ENCODE peak calls at places on chromosome 15, in five cellular contexts. L is lung, H is IMR-90, V is hepatocyte, I is colonic mucosa. A is an unnamed sample.

GRCh38 chr15:94231728-94232086 is 346 bp downstream of the MCTP2 start:
- DNase-seq in L (no peak), H (no peak), V (no peak), I (peak; percentile 55), A (peak; percentile 52)

GRCh38 chr15:77030042-77030927 is 35.4 kb downstream of the PSTPIP1 start:
- DNase-seq in L (no peak), H (no peak), V (no peak), I (peak; percentile 49), A (no peak)

GRCh38 chr15:58856090-58856489 is 77.4 kb downstream of the SLTM start:
- DNase-seq in L (no peak), H (peak; percentile 70), V (no peak), I (no peak), A (no peak)

GRCh38 chr15:61769557-61769956 is 290.7 kb downstream of the VPS13C start:
- DNase-seq in L (no peak), H (no peak), V (no peak), I (no peak), A (no peak)

GRCh38 chr15:92796163-92796611 is 103.9 kb upstream of the CHD2 start:
- DNase-seq in L (no peak), H (no peak), V (no peak), I (no peak), A (no peak)

GRCh38 chr15:90178468-90179435 is 22.4 kb upstream of the SEMA4B start:
- DNase-seq in L (no peak), H (no peak), V (no peak), I (no peak), A (no peak)

GRCh38 chr15:65896231-65896630 is 26.9 kb downstream of the RAB11A start:
- DNase-seq in L (no peak), H (peak; percentile 48), V (no peak), I (no peak), A (no peak)

GRCh38 chr15:49946681-49947080 is 172.4 kb downstream of the ATP8B4 start:
- DNase-seq in L (no peak), H (no peak), V (no peak), I (no peak), A (no peak)

GRCh38 chr15:80984856-80985255 is 4.8 kb downstream of the MESD start:
- DNase-seq in L (no peak), H (no peak), V (no peak), I (no peak), A (no peak)

GRCh38 chr15:91926871-91927270 is 73.4 kb downstream of the SLCO3A1 start:
- DNase-seq in L (no peak), H (no peak), V (no peak), I (no peak), A (no peak)

GRCh38 chr15:97759363-97759762 is 201.1 kb upstream of the ARRDC4 start:
- DNase-seq in L (no peak), H (no peak), V (no peak), I (no peak), A (peak; percentile 82)

GRCh38 chr15:37135225-37135624 is 34.9 kb upstream of the MEIS2 start:
- DNase-seq in L (no peak), H (no peak), V (no peak), I (no peak), A (no peak)

GRCh38 chr15:40053234-40054055 is 14.5 kb upstream of the SRP14 start:
- DNase-seq in L (no peak), H (no peak), V (no peak), I (no peak), A (no peak)

GRCh38 chr15:75840659-75841058 is 2.6 kb upstream of the UBE2Q2 start:
- DNase-seq in L (no peak), H (peak; percentile 75), V (peak; percentile 75), I (peak; percentile 46), A (no peak)

GRCh38 chr15:23069496-23070166 is 30.3 kb upstream of the TUBGCP5 start:
- DNase-seq in L (no peak), H (no peak), V (no peak), I (no peak), A (no peak)

GRCh38 chr15:95659646-95660045 is 670.9 kb upstream of the NR2F2 start:
- DNase-seq in L (no peak), H (no peak), V (no peak), I (no peak), A (no peak)

GRCh38 chr15:92273286-92273685 is 120.4 kb upstream of the ST8SIA2 start:
- DNase-seq in L (no peak), H (no peak), V (no peak), I (no peak), A (no peak)

GRCh38 chr15:98363416-98363815 is 284.9 kb upstream of the IGF1R start:
- DNase-seq in L (no peak), H (no peak), V (no peak), I (no peak), A (no peak)

GRCh38 chr15:28996289-28996688 is 110.5 kb downstream of the APBA2 start:
- DNase-seq in L (no peak), H (no peak), V (no peak), I (no peak), A (no peak)
- H3K27me3 ChIP-seq in L (no peaks in the 10 kb centered on the region), H (no peaks in the 10 kb centered on the region), V (no peaks in the 10 kb centered on the region), I (no peaks in the 10 kb centered on the region), A (no peaks in the 10 kb centered on the region)

DNA sequence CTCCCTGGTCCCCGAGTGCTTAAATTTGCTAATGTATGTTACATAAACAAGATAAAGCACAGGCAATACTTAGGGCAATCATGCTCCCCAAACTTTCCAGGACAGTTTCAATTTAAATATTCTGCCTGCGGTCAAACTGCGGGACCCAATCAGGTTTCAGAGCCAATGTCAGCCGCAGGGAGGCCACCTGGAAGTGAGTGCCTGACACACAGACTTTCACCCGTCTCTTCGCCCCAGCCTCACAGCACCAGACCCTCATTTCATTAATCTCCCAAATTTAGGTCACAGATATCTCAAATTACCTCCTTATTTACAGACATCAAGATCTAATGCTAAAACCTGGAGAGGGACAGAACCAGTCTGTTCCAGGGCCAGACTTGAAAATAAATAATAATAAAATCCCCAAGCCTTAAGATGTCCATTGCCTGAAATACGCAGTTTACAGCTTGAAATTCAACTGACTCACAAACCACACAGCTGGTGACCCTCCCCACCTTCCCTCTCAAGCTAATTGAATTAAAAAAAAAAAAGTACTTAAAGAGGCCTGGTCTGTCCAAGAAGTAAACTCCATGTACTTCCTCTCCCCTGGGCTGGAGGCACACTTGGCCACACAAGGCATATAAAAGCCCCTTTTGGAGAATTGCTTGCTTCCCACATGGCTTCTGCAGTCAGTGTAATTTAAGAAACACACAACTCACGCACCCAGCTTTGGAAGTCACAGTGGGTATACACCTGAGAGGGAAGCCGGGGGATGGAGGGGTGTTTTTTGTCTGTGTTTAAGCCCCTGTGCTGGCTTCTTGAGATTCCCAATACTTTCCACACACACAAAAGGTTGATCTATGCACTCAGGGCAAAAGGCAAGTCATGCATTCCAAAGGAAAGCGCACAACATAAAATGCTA is 106.9 kb upstream of the ALDH1A3 start:
- DNase-seq in L (no peak), H (no peak), V (peak; percentile 62), I (peak; percentile 10), A (no peak)
- H3K27ac ChIP-seq in L (no peak overlapping the region), H (no peak overlapping the region), V (peak overlapping the region; percentile 87), I (no peak overlapping the region), A (no peak overlapping the region)

GRCh38 chr15:85289677-85290365 is 90.6 kb upstream of the AKAP13 start:
- DNase-seq in L (peak; percentile 63), H (peak; percentile 31), V (peak; percentile 24), I (peak; percentile 44), A (peak; percentile 74)
- TF ChIP-seq CTCF in L (peak; percentile 53), H (peak; percentile 59), V (peak; percentile 44), I (peak; percentile 30), A (peak; percentile 82)

GRCh38 chr15:88785217-88785616 is 18.0 kb upstream of the ACAN start:
- DNase-seq in L (no peak), H (no peak), V (no peak), I (no peak), A (no peak)
- H3K27me3 ChIP-seq in L (no peaks in the 10 kb centered on the region), H (peaks cover 19% of the 10 kb centered on the region), V (peaks cover 4% of the 10 kb centered on the region), I (no peaks in the 10 kb centered on the region), A (no peaks in the 10 kb centered on the region)

GRCh38 chr15:31358957-31359721 is 32.5 kb downstream of the KLF13 start:
- DNase-seq in L (no peak), H (no peak), V (no peak), I (no peak), A (no peak)
- H3K27ac ChIP-seq in L (peak overlapping the region; percentile 89), H (no peak overlapping the region), V (peak overlapping the region; percentile 31), I (peak overlapping the region; percentile 94), A (no peak overlapping the region)

GRCh38 chr15:31930967-31931366 is 99.3 kb upstream of the CHRNA7 start:
- DNase-seq in L (no peak), H (no peak), V (no peak), I (no peak), A (no peak)

GRCh38 chr15:31932581-31932980 is 97.7 kb upstream of the CHRNA7 start:
- DNase-seq in L (no peak), H (no peak), V (no peak), I (no peak), A (no peak)

GRCh38 chr15:31934821-31935220 is 95.5 kb upstream of the CHRNA7 start:
- DNase-seq in L (no peak), H (no peak), V (no peak), I (no peak), A (no peak)
- TF ChIP-seq CTCF in L (no peak), H (no peak), V (no peak), I (no peak), A (no peak)

DNA sequence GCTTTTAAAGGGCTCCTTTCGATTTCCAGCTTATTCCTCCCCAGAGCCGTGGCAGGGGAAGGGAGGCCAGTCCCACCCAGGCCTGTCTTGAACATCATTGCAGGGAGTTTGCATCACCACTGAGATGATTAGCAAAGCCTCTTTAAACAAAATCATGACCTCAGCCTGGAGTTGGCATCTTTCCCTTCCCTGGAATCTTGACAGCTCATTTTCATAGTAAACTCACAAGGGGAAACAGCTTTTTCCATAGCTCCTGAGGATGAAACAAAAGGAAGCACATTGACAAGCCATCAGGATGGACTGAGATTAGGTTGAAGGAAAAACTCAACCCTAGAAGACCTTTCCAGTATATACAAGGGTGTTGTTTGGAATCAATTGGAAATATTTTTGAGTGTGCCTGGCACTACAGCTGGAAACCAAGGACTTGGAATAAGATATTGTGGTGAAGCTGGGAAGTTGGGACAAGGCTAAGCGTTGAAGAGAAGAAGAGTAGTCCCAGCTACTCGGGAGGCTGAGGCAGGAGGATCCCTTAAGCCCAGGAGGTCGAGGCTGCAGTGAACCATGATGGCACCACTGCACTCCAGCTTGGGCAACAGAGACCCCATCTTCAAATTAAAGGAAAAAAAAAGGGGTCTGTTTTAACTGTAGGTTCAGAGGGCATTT is 3.1 kb upstream of the LARP6 start:
- DNase-seq in L (peak; percentile 67), H (peak; percentile 100), V (peak; percentile 74), I (peak; percentile 68), A (peak; percentile 74)
- H3K27me3 ChIP-seq in L (no peaks in the 10 kb centered on the region), H (no peaks in the 10 kb centered on the region), V (no peaks in the 10 kb centered on the region), I (peaks cover 8% of the 10 kb centered on the region), A (no peaks in the 10 kb centered on the region)

A was measured in foreskin keratinocyte.